ENCODE peak calls at places on chromosomes 3 and 15, in four cellular contexts. I is GM12865, E is transverse colon, W is kidney epithelial cell. U is an unnamed sample.

GRCh38 chr15:47523669-47524068 is 193.6 kb upstream of the SEMA6D start:
- DNase-seq in I (no peak), E (no peak), W (no peak), U (no peak)

GRCh38 chr3:196985954-196986885 is 17.6 kb upstream of the PIGZ start:
- DNase-seq in I (no peak), E (no peak), W (no peak), U (no peak)

GRCh38 chr3:137409584-137409983 is 354.5 kb upstream of the SOX14 start:
- DNase-seq in I (peak), E (no peak), W (no peak), U (no peak)

GRCh38 chr3:46916278-46916677 is 38.8 kb downstream of the PTH1R start:
- DNase-seq in I (no peak), E (no peak), W (no peak), U (no peak)

GRCh38 chr15:27427386-27427785 is 456.4 kb downstream of the GABRG3 start:
- DNase-seq in I (no peak), E (no peak), W (no peak), U (no peak)

GRCh38 chr3:46673151-46674030 is 20.1 kb downstream of the ALS2CL start:
- DNase-seq in I (no peak), E (no peak), W (no peak), U (no peak)

GRCh38 chr15:36951747-36952247 is 148.6 kb downstream of the MEIS2 start:
- DNase-seq in I (no peak), E (no peak), W (peak), U (no peak)

GRCh38 chr3:186754006-186754405 is 29.4 kb upstream of the EIF4A2 start:
- DNase-seq in I (no peak), E (no peak), W (no peak), U (no peak)

GRCh38 chr15:62482715-62483429 is 317.8 kb upstream of the C2CD4B start:
- DNase-seq in I (peak), E (no peak), W (no peak), U (no peak)

GRCh38 chr3:181541414-181541813 is 170.3 kb upstream of the SOX2 start:
- DNase-seq in I (no peak), E (no peak), W (no peak), U (no peak)

GRCh38 chr3:155640098-155640497 is 104.8 kb downstream of the PLCH1 start:
- DNase-seq in I (no peak), E (no peak), W (no peak), U (no peak)

GRCh38 chr3:95923496-95924210 is 890.7 kb upstream of the EPHA6 start:
- DNase-seq in I (no peak), E (no peak), W (peak), U (no peak)

GRCh38 chr3:105473521-105474223 is 107.0 kb downstream of the ALCAM start:
- DNase-seq in I (peak), E (no peak), W (peak), U (no peak)

GRCh38 chr3:16142350-16143050 is 32.0 kb upstream of the GALNT15 start:
- DNase-seq in I (no peak), E (no peak), W (no peak), U (no peak)

GRCh38 chr3:178597388-178597787 is 61.2 kb downstream of the KCNMB2 start:
- DNase-seq in I (no peak), E (no peak), W (no peak), U (no peak)

GRCh38 chr3:195844671-195845218 is 33.0 kb upstream of the MUC4 start:
- DNase-seq in I (no peak), E (no peak), W (no peak), U (no peak)

DNA sequence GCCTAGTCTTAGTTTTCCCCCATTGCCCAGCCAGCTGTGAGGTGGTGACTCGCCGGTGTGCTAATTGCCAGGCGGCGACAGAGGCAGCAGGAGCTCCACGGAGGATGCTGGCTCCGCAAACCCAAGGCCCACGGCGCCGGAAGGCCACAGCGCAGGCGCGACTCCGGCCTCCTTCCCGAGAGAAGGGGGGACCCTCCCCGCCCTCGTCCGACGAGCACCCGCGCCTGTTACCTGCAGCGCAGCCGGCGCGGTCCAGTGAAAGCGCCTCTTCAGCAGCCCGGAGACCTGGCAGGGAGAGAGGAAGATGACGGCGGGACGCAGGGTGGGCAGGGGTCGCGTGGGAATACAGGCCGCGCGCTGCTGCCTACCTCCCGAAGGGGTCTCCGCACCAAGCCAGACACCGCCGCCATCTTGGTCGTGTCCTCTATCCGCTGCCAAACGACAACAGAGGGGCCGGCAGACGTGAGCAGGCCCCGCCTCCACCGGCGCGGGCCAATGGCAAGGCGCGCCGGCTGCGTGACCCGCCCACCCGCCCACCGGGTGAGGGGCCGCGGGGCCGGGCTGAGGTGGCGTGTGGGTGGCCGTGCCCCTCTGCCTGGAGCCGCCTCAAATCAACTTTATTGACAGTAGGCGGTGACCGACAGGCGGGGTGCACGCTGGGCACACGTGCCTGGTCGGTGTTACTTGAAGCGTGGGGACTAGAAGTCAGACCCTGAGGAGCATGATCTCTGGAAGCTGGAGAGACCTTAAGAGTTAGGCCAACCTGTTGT is at the start of gene PDHB:
- DNase-seq in I (peak), E (peak), W (peak), U (peak)
- TF ChIP-seq CTCF in I (no peak), E (no peak), W (no peak), U (no peak)

DNA sequence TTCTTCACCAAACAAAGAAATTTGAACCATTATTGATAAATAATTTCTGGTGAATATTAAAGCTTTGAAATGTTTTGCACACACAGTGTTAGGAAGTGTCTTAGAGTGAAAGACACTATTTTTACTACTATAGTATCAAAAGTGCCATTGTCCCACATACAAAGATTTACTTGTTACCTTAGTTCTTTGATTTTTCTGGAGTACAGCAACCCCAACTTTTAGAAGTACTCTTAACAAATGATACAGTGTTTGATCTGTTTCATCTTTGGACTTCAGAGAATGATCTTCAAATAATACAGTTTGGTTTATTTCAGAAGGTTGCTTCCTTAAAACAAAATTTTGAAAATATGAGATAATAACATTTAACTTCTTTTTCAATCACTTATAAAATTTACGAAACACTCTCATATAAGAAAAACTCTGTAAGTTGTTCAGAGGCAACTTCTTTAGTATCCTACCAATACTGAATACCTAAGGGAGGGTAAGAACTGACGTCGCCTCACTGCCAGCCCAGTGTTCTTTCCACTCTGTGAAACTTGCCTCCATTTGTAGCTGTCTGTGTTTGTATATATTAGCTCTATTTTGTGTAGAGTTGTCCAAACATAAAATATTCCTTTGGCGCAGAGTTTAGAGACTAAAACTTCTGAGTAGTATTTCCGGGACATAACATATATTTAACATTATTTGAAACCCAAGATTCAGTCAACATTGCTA is 464.2 kb downstream of the LPP start:
- DNase-seq in I (no peak), E (no peak), W (no peak), U (no peak)
- H3K4me3 ChIP-seq in I (no peak), E (no peak), W (no peak), U (no peak)

GRCh38 chr15:92813440-92813839 is 86.7 kb upstream of the CHD2 start:
- DNase-seq in I (no peak), E (no peak), W (no peak), U (no peak)

GRCh38 chr15:92809880-92810361 is 90.2 kb upstream of the CHD2 start:
- DNase-seq in I (peak), E (peak), W (no peak), U (no peak)

GRCh38 chr15:92810418-92811138 is 89.5 kb upstream of the CHD2 start:
- DNase-seq in I (peak), E (peak), W (no peak), U (peak)

GRCh38 chr15:92812271-92812670 is 87.9 kb upstream of the CHD2 start:
- DNase-seq in I (no peak), E (peak), W (no peak), U (no peak)

GRCh38 chr15:92811514-92811913 is 88.6 kb upstream of the CHD2 start:
- DNase-seq in I (no peak), E (peak), W (no peak), U (peak)
- TF ChIP-seq CTCF in I (no peak), E (no peak), W (no peak), U (no peak)

GRCh38 chr3:108086653-108087052 is 4.2 kb downstream of the CD47 start:
- DNase-seq in I (no peak), E (no peak), W (no peak), U (no peak)

GRCh38 chr3:108088146-108088545 is 2.7 kb downstream of the CD47 start:
- DNase-seq in I (no peak), E (no peak), W (no peak), U (no peak)

GRCh38 chr3:108089544-108089943 is 1.3 kb downstream of the CD47 start:
- DNase-seq in I (peak), E (no peak), W (no peak), U (no peak)

GRCh38 chr3:108090066-108090700 is 648 bp downstream of the CD47 start:
- DNase-seq in I (peak), E (peak), W (no peak), U (no peak)

DNA sequence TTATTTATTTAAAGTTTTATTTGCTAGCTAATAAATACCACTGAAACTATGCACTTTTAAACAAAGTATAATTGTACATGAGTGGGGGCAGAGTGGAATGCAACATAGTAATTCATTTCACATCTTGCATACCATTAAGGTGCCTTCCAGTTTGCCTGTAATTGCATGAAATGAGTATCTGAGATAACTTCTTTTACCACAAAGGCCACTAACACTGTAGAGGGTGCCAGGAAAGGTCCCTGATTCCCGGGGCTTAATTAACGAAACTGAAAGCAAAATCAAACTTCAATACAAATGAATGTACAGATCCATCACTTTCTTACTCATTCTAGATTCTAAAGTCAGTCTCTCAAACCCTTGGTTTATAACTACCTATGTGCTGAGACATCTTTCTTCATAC is 2.1 kb downstream of the CD47 start:
- DNase-seq in I (peak), E (no peak), W (no peak), U (no peak)
- H3K4me3 ChIP-seq in I (peak), E (no peak), W (peak), U (peak)

GRCh38 chr15:67501177-67501835 is 19.6 kb upstream of the C15orf61 start:
- DNase-seq in I (peak), E (no peak), W (no peak), U (no peak)
- TF ChIP-seq CTCF in I (no peak), E (no peak), W (peak), U (peak)

GRCh38 chr3:89155811-89156210 is 48.4 kb downstream of the EPHA3 start:
- DNase-seq in I (no peak), E (no peak), W (no peak), U (no peak)
- H3K4me3 ChIP-seq in I (no peak), E (no peak), W (no peak), U (no peak)